ENCODE peak calls at places on chromosomes 7 and 10, in seven cellular contexts. I, U, D, R, P, C and Z are unnamed samples.

GRCh38 chr10:86711957-86712708 is 43.8 kb downstream of the LDB3 start:
- DNase-seq in I (no peak), U (no peak), D (peak), R (peak), P (peak), C (peak), Z (no peak)

GRCh38 chr7:5183155-5183554 is 6.9 kb upstream of the WIPI2 start:
- DNase-seq in I (no peak), U (no peak), D (no peak), R (no peak), P (no peak), C (no peak), Z (no peak)

GRCh38 chr7:23100697-23101096 is 4.9 kb upstream of the KLHL7 start:
- DNase-seq in I (no peak), U (no peak), D (no peak), R (no peak), P (no peak), C (no peak), Z (no peak)

GRCh38 chr10:100359030-100359432 is 12.0 kb downstream of the SCD start:
- DNase-seq in I (no peak), U (no peak), D (no peak), R (no peak), P (no peak), C (no peak), Z (no peak)

GRCh38 chr7:99004781-99005500 is 126.6 kb downstream of the TRRAP start:
- DNase-seq in I (no peak), U (no peak), D (no peak), R (no peak), P (no peak), C (no peak), Z (no peak)

GRCh38 chr10:117374506-117375359 is 507 bp downstream of the PDZD8 start:
- DNase-seq in I (no peak), U (no peak), D (peak), R (peak), P (peak), C (peak), Z (peak)

GRCh38 chr10:128710795-128711183 is 584.6 kb upstream of the MKI67 start:
- DNase-seq in I (no peak), U (no peak), D (no peak), R (no peak), P (no peak), C (no peak), Z (no peak)

GRCh38 chr7:106371629-106372028 is 86.8 kb upstream of the NAMPT start:
- DNase-seq in I (no peak), U (no peak), D (no peak), R (peak), P (peak), C (no peak), Z (peak)